ENCODE peak calls at places on chromosomes 3 and 15, in nine cellular contexts. One of them, this sample, is unnamed.

GRCh38 chr15:100981086-100981485 is 61.9 kb downstream of the LRRK1 start:
- DNase-seq in endothelial cell of umbilical vein: no peak
- DNase-seq in mesothelial cell of epicardium: no peak
- DNase-seq in IMR-90: no peak
- DNase-seq in posterior cingulate gyrus: no peak
- DNase-seq in NCI-H2029: no peak
- DNase-seq in activated CD4-positive, alpha-beta T cell treated with anti-CD3 and anti-CD28 coated beads, Interleukin-2, amount 50 U/mL, for 4 hours: no peak
- DNase-seq in OCI-LY7: peak
- DNase-seq in nucleus accumbens: no peak
- DNase-seq in this sample: no peak

GRCh38 chr3:85589145-85589544 is 630.4 kb downstream of the CADM2 start:
- DNase-seq in endothelial cell of umbilical vein: no peak
- DNase-seq in mesothelial cell of epicardium: no peak
- DNase-seq in IMR-90: peak
- DNase-seq in posterior cingulate gyrus: no peak
- DNase-seq in NCI-H2029: no peak
- DNase-seq in activated CD4-positive, alpha-beta T cell treated with anti-CD3 and anti-CD28 coated beads, Interleukin-2, amount 50 U/mL, for 4 hours: no peak
- DNase-seq in OCI-LY7: no peak
- DNase-seq in nucleus accumbens: no peak
- DNase-seq in this sample: no peak

GRCh38 chr3:62168356-62168755 is 205.0 kb downstream of the FEZF2 start:
- DNase-seq in endothelial cell of umbilical vein: no peak
- DNase-seq in mesothelial cell of epicardium: no peak
- DNase-seq in IMR-90: no peak
- DNase-seq in posterior cingulate gyrus: no peak
- DNase-seq in NCI-H2029: no peak
- DNase-seq in activated CD4-positive, alpha-beta T cell treated with anti-CD3 and anti-CD28 coated beads, Interleukin-2, amount 50 U/mL, for 4 hours: no peak
- DNase-seq in OCI-LY7: no peak
- DNase-seq in nucleus accumbens: no peak
- DNase-seq in this sample: no peak

GRCh38 chr3:73451276-73451973 is 173.3 kb downstream of the PDZRN3 start:
- DNase-seq in endothelial cell of umbilical vein: no peak
- DNase-seq in mesothelial cell of epicardium: no peak
- DNase-seq in IMR-90: peak
- DNase-seq in posterior cingulate gyrus: no peak
- DNase-seq in NCI-H2029: peak
- DNase-seq in activated CD4-positive, alpha-beta T cell treated with anti-CD3 and anti-CD28 coated beads, Interleukin-2, amount 50 U/mL, for 4 hours: no peak
- DNase-seq in OCI-LY7: peak
- DNase-seq in nucleus accumbens: no peak
- DNase-seq in this sample: no peak

GRCh38 chr3:157369712-157370447 is 66.8 kb upstream of the PTX3 start:
- DNase-seq in endothelial cell of umbilical vein: peak
- DNase-seq in mesothelial cell of epicardium: no peak
- DNase-seq in IMR-90: no peak
- DNase-seq in posterior cingulate gyrus: no peak
- DNase-seq in NCI-H2029: no peak
- DNase-seq in activated CD4-positive, alpha-beta T cell treated with anti-CD3 and anti-CD28 coated beads, Interleukin-2, amount 50 U/mL, for 4 hours: no peak
- DNase-seq in OCI-LY7: no peak
- DNase-seq in nucleus accumbens: no peak
- DNase-seq in this sample: no peak

GRCh38 chr3:157836022-157836421 is 270.2 kb downstream of the SHOX2 start:
- DNase-seq in endothelial cell of umbilical vein: no peak
- DNase-seq in mesothelial cell of epicardium: no peak
- DNase-seq in IMR-90: no peak
- DNase-seq in posterior cingulate gyrus: no peak
- DNase-seq in NCI-H2029: no peak
- DNase-seq in activated CD4-positive, alpha-beta T cell treated with anti-CD3 and anti-CD28 coated beads, Interleukin-2, amount 50 U/mL, for 4 hours: no peak
- DNase-seq in OCI-LY7: no peak
- DNase-seq in nucleus accumbens: no peak
- DNase-seq in this sample: no peak

GRCh38 chr3:71133874-71134273 is 449.7 kb downstream of the FOXP1 start:
- DNase-seq in endothelial cell of umbilical vein: no peak
- DNase-seq in mesothelial cell of epicardium: no peak
- DNase-seq in IMR-90: no peak
- DNase-seq in posterior cingulate gyrus: no peak
- DNase-seq in NCI-H2029: no peak
- DNase-seq in activated CD4-positive, alpha-beta T cell treated with anti-CD3 and anti-CD28 coated beads, Interleukin-2, amount 50 U/mL, for 4 hours: no peak
- DNase-seq in OCI-LY7: no peak
- DNase-seq in nucleus accumbens: no peak
- DNase-seq in this sample: no peak

GRCh38 chr3:123859177-123859576 is 25.0 kb downstream of the MYLK start:
- DNase-seq in endothelial cell of umbilical vein: no peak
- DNase-seq in mesothelial cell of epicardium: no peak
- DNase-seq in IMR-90: peak
- DNase-seq in posterior cingulate gyrus: no peak
- DNase-seq in NCI-H2029: no peak
- DNase-seq in activated CD4-positive, alpha-beta T cell treated with anti-CD3 and anti-CD28 coated beads, Interleukin-2, amount 50 U/mL, for 4 hours: no peak
- DNase-seq in OCI-LY7: no peak
- DNase-seq in nucleus accumbens: no peak
- DNase-seq in this sample: no peak

GRCh38 chr15:28933710-28934445 is 48.1 kb downstream of the APBA2 start:
- DNase-seq in endothelial cell of umbilical vein: no peak
- DNase-seq in mesothelial cell of epicardium: no peak
- DNase-seq in IMR-90: no peak
- DNase-seq in posterior cingulate gyrus: no peak
- DNase-seq in NCI-H2029: no peak
- DNase-seq in activated CD4-positive, alpha-beta T cell treated with anti-CD3 and anti-CD28 coated beads, Interleukin-2, amount 50 U/mL, for 4 hours: no peak
- DNase-seq in OCI-LY7: no peak
- DNase-seq in nucleus accumbens: peak
- DNase-seq in this sample: no peak

GRCh38 chr15:48645558-48646330 is at the start of gene FBN1:
- DNase-seq in endothelial cell of umbilical vein: peak
- DNase-seq in mesothelial cell of epicardium: peak
- DNase-seq in IMR-90: peak
- DNase-seq in posterior cingulate gyrus: peak
- DNase-seq in NCI-H2029: no peak
- DNase-seq in activated CD4-positive, alpha-beta T cell treated with anti-CD3 and anti-CD28 coated beads, Interleukin-2, amount 50 U/mL, for 4 hours: no peak
- DNase-seq in OCI-LY7: no peak
- DNase-seq in nucleus accumbens: peak
- DNase-seq in this sample: peak

GRCh38 chr3:40843851-40844548 is 319.2 kb downstream of the ZNF621 start:
- DNase-seq in endothelial cell of umbilical vein: peak
- DNase-seq in mesothelial cell of epicardium: no peak
- DNase-seq in IMR-90: no peak
- DNase-seq in posterior cingulate gyrus: no peak
- DNase-seq in NCI-H2029: no peak
- DNase-seq in activated CD4-positive, alpha-beta T cell treated with anti-CD3 and anti-CD28 coated beads, Interleukin-2, amount 50 U/mL, for 4 hours: no peak
- DNase-seq in OCI-LY7: no peak
- DNase-seq in nucleus accumbens: no peak
- DNase-seq in this sample: no peak

GRCh38 chr3:134373942-134374790 is at the start of gene AMOTL2:
- DNase-seq in endothelial cell of umbilical vein: peak
- DNase-seq in mesothelial cell of epicardium: peak
- DNase-seq in IMR-90: peak
- DNase-seq in posterior cingulate gyrus: peak
- DNase-seq in NCI-H2029: peak
- DNase-seq in activated CD4-positive, alpha-beta T cell treated with anti-CD3 and anti-CD28 coated beads, Interleukin-2, amount 50 U/mL, for 4 hours: no peak
- DNase-seq in OCI-LY7: no peak
- DNase-seq in nucleus accumbens: peak
- DNase-seq in this sample: peak

GRCh38 chr3:69082805-69083204 is 1.9 kb upstream of the ARL6IP5 start:
- DNase-seq in endothelial cell of umbilical vein: peak
- DNase-seq in mesothelial cell of epicardium: no peak
- DNase-seq in IMR-90: peak
- DNase-seq in posterior cingulate gyrus: no peak
- DNase-seq in NCI-H2029: no peak
- DNase-seq in activated CD4-positive, alpha-beta T cell treated with anti-CD3 and anti-CD28 coated beads, Interleukin-2, amount 50 U/mL, for 4 hours: peak
- DNase-seq in OCI-LY7: peak
- DNase-seq in nucleus accumbens: peak
- DNase-seq in this sample: peak

This sample was measured in transverse colon.